ENCODE peak calls at places on chromosomes 7 and 10, in four cellular contexts. J is mammary epithelial cell, R is lung, W is GM23248. K is an unnamed sample.

GRCh38 chr10:46234431-46235060 is 52.3 kb upstream of the ANTXRL start:
- DNase-seq in R (peak), W (no peak), J (no peak), K (no peak)

GRCh38 chr7:135160098-135160857 is 10.2 kb downstream of the CYREN start:
- DNase-seq in J (no peak), W (peak), R (no peak), K (peak)

GRCh38 chr7:150341263-150342118 is at the start of gene RARRES2:
- DNase-seq in J (no peak), W (no peak), R (peak), K (no peak)

GRCh38 chr7:50509459-50509858 is 55.7 kb downstream of the DDC start:
- DNase-seq in J (no peak), W (peak), R (no peak), K (no peak)

GRCh38 chr10:82245157-82245556 is 370.2 kb downstream of the NRG3 start:
- DNase-seq in W (no peak), R (no peak), J (no peak), K (no peak)

GRCh38 chr10:63713191-63714144 is 192.3 kb downstream of the REEP3 start:
- DNase-seq in J (no peak), W (peak), R (no peak), K (no peak)

GRCh38 chr7:131861620-131862346 is 305.4 kb upstream of the PODXL start:
- DNase-seq in W (peak), R (no peak), J (no peak), K (no peak)

GRCh38 chr7:111820117-111820516 is 257.8 kb upstream of the IMMP2L start:
- DNase-seq in W (no peak), J (no peak), R (no peak), K (no peak)

GRCh38 chr10:3761111-3761686 is 23.8 kb downstream of the KLF6 start:
- DNase-seq in W (no peak), J (peak), R (no peak), K (no peak)

GRCh38 chr7:2405601-2406345 is 2.4 kb downstream of the CHST12 start:
- DNase-seq in J (no peak), W (no peak), R (no peak), K (peak)

GRCh38 chr10:21534611-21535493 is 820 bp downstream of the MLLT10 start:
- DNase-seq in W (peak), J (peak), R (peak), K (no peak)

GRCh38 chr7:85554294-85554877 is 367.5 kb upstream of the SEMA3D start:
- DNase-seq in J (peak), W (peak), R (no peak), K (peak)

GRCh38 chr7:135195968-135196629 is 15.2 kb downstream of the WDR91 start:
- DNase-seq in W (no peak), J (no peak), R (no peak), K (no peak)

GRCh38 chr7:45890902-45891461 is 2.7 kb downstream of the IGFBP1 start:
- DNase-seq in W (peak), R (no peak), J (peak), K (peak)

GRCh38 chr10:71361581-71361980 is 35.1 kb upstream of the CDH23 start:
- DNase-seq in W (no peak), J (no peak), R (no peak), K (no peak)

GRCh38 chr7:128123291-128124037 is 92.2 kb upstream of the LRRC4 start:
- DNase-seq in W (no peak), J (no peak), R (no peak), K (no peak)

GRCh38 chr10:69962746-69963135 is 89.9 kb upstream of the MACROH2A2 start:
- DNase-seq in J (no peak), W (no peak), R (peak), K (no peak)
- H3K4me3 ChIP-seq in J (no peak), W (no peak), R (no peak), K (no peak)

GRCh38 chr7:17481118-17481517 is 182.7 kb downstream of the AHR start:
- DNase-seq in R (no peak), W (no peak), J (no peak), K (no peak)

GRCh38 chr7:17474724-17475344 is 176.4 kb downstream of the AHR start:
- DNase-seq in W (no peak), J (no peak), R (no peak), K (peak)

GRCh38 chr7:17472939-17473338 is 174.5 kb downstream of the AHR start:
- DNase-seq in W (no peak), J (no peak), R (no peak), K (no peak)

GRCh38 chr7:17472518-17472917 is 174.1 kb downstream of the AHR start:
- DNase-seq in R (no peak), J (no peak), W (no peak), K (no peak)

DNA sequence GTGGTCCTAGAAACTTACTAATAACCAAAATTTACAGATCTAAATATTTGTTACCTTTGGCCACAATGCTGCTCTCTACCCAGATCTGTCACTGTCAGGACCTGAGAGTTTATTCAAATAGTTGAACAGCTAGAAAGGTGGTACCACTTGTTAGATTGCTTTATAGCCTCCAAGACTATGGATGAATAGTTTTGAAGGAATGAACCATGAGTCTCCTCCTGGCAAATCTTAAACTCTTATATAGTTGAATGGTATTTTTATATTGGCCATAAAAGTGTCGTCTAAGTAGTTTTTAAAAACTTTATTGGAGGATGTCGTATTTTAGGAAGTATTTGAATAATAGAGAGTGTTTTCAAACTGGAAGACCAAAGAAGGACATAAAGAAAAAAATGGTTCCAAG is 178.7 kb downstream of the AHR start:
- DNase-seq in J (no peak), R (no peak), W (no peak), K (no peak)
- H3K4me3 ChIP-seq in J (no peak), R (no peak), W (no peak), K (no peak)

GRCh38 chr10:6563075-6563474 is 17.0 kb downstream of the PRKCQ start:
- DNase-seq in J (no peak), W (no peak), R (no peak), K (no peak)
- H3K4me3 ChIP-seq in J (no peak), W (no peak), R (no peak), K (peak)

GRCh38 chr10:75770634-75771081 is 339.2 kb downstream of the LRMDA start:
- DNase-seq in J (no peak), R (no peak), W (peak), K (no peak)
- H3K4me3 ChIP-seq in J (no peak), R (no peak), W (peak), K (no peak)

GRCh38 chr7:22214000-22214399 is 143.0 kb downstream of the RAPGEF5 start:
- DNase-seq in W (no peak), J (no peak), R (no peak), K (no peak)
- H3K4me3 ChIP-seq in W (no peak), J (no peak), R (no peak), K (no peak)

GRCh38 chr10:8054243-8054497 is 318 bp upstream of the GATA3 start:
- DNase-seq in R (no peak), W (peak), J (no peak), K (no peak)
- H3K4me3 ChIP-seq in R (no peak), W (peak), J (peak), K (peak)